ENCODE peak calls at places on chromosomes 5 and 9, in nine cellular contexts. H, C, T, D, S, R, E, A and B are unnamed samples.

GRCh38 chr5:63164838-63165237 is 586.2 kb downstream of the LRRC70 start:
- DNase-seq in H (no peak), C (no peak), T (no peak), D (no peak), S (no peak), R (no peak), E (no peak), A (no peak), B (no peak)

GRCh38 chr9:35112257-35113020 is 3.2 kb downstream of the ATOSB start:
- DNase-seq in H (no peak), C (no peak), T (peak; percentile 62), D (no peak), S (peak; percentile 64), R (peak; percentile 79), E (no peak), A (peak; percentile 68), B (no peak)

GRCh38 chr5:67238191-67238590 is 41.6 kb upstream of the CD180 start:
- DNase-seq in H (no peak), C (no peak), T (no peak), D (no peak), S (peak; percentile 35), R (peak; percentile 85), E (peak; percentile 30), A (no peak), B (no peak)

GRCh38 chr9:14909631-14910177 is 524 bp downstream of the FREM1 start:
- DNase-seq in H (no peak), C (no peak), T (no peak), D (no peak), S (no peak), R (no peak), E (no peak), A (peak; percentile 5), B (no peak)

GRCh38 chr9:119934497-119934896 is 565.3 kb upstream of the BRINP1 start:
- DNase-seq in H (no peak), C (no peak), T (no peak), D (no peak), S (no peak), R (no peak), E (no peak), A (no peak), B (no peak)

GRCh38 chr5:133222979-133223378 is 171.2 kb downstream of the HSPA4 start:
- DNase-seq in H (no peak), C (no peak), T (no peak), D (no peak), S (no peak), R (no peak), E (no peak), A (no peak), B (no peak)

GRCh38 chr5:133744030-133744645 is 131.8 kb upstream of the FSTL4 start:
- DNase-seq in H (no peak), C (no peak), T (no peak), D (no peak), S (no peak), R (no peak), E (no peak), A (no peak), B (no peak)

GRCh38 chr5:160959804-160960203 is 107.8 kb upstream of the ATP10B start:
- DNase-seq in H (no peak), C (peak; percentile 17), T (no peak), D (no peak), S (no peak), R (no peak), E (no peak), A (no peak), B (no peak)

GRCh38 chr5:35306716-35307365 is 76.6 kb upstream of the PRLR start:
- DNase-seq in H (no peak), C (no peak), T (no peak), D (no peak), S (no peak), R (no peak), E (no peak), A (no peak), B (no peak)

GRCh38 chr5:135210286-135211055 is 176.4 kb upstream of the PITX1 start:
- DNase-seq in H (no peak), C (no peak), T (no peak), D (no peak), S (no peak), R (peak; percentile 76), E (no peak), A (no peak), B (no peak)

GRCh38 chr9:4421847-4422246 is 68.4 kb upstream of the SLC1A1 start:
- DNase-seq in H (no peak), C (no peak), T (no peak), D (no peak), S (no peak), R (no peak), E (no peak), A (no peak), B (no peak)

GRCh38 chr9:73239868-73240267 is 88.2 kb downstream of the ANXA1 start:
- DNase-seq in H (no peak), C (no peak), T (peak; percentile 21), D (no peak), S (no peak), R (peak; percentile 16), E (no peak), A (no peak), B (no peak)

GRCh38 chr9:22039258-22039657 is 30.2 kb upstream of the CDKN2B start:
- DNase-seq in H (no peak), C (no peak), T (peak; percentile 47), D (no peak), S (no peak), R (no peak), E (no peak), A (peak; percentile 27), B (no peak)

GRCh38 chr9:107213080-107213479 is 70.0 kb upstream of the RAD23B start:
- DNase-seq in H (peak; percentile 8), C (no peak), T (peak; percentile 18), D (no peak), S (no peak), R (peak; percentile 2), E (no peak), A (no peak), B (no peak)

GRCh38 chr9:121508415-121508814 is 8.8 kb upstream of the GGTA1 start:
- DNase-seq in H (peak; percentile 40), C (no peak), T (no peak), D (no peak), S (no peak), R (no peak), E (no peak), A (no peak), B (no peak)

GRCh38 chr5:91494447-91495001 is 111.4 kb upstream of the ARRDC3 start:
- DNase-seq in H (no peak), C (no peak), T (no peak), D (no peak), S (no peak), R (no peak), E (no peak), A (no peak), B (no peak)

GRCh38 chr9:129235931-129236331 is 57.9 kb upstream of the IER5L start:
- DNase-seq in H (peak; percentile 22), C (no peak), T (no peak), D (peak; percentile 55), S (no peak), R (no peak), E (no peak), A (no peak), B (peak; percentile 60)

GRCh38 chr9:20989923-20990341 is 41.5 kb downstream of the HACD4 start:
- DNase-seq in H (no peak), C (no peak), T (no peak), D (no peak), S (no peak), R (no peak), E (no peak), A (no peak), B (no peak)

GRCh38 chr9:3059781-3060468 is 216.0 kb upstream of the PUM3 start:
- DNase-seq in H (no peak), C (no peak), T (peak; percentile 59), D (no peak), S (no peak), R (no peak), E (peak; percentile 10), A (no peak), B (no peak)

GRCh38 chr9:89919171-89919681 is 314.4 kb downstream of the GADD45G start:
- DNase-seq in H (no peak), C (peak; percentile 2), T (no peak), D (peak; percentile 10), S (no peak), R (no peak), E (no peak), A (no peak), B (no peak)

GRCh38 chr9:135480071-135480941 is 724 bp downstream of the PPP1R26 start:
- DNase-seq in H (peak; percentile 45), C (no peak), T (peak; percentile 43), D (no peak), S (no peak), R (no peak), E (peak; percentile 32), A (peak; percentile 30), B (no peak)

GRCh38 chr9:130689937-130690700 is 3.5 kb upstream of the EXOSC2 start:
- DNase-seq in H (peak; percentile 83), C (peak; percentile 80), T (peak; percentile 98), D (no peak), S (peak; percentile 89), R (peak; percentile 94), E (peak; percentile 65), A (peak; percentile 97), B (no peak)

GRCh38 chr5:75342836-75343235 is 5.8 kb downstream of the HMGCR start:
- DNase-seq in H (no peak), C (no peak), T (no peak), D (no peak), S (no peak), R (no peak), E (no peak), A (no peak), B (no peak)

GRCh38 chr9:38213591-38213990 is 144.6 kb upstream of the SHB start:
- DNase-seq in H (no peak), C (no peak), T (no peak), D (no peak), S (no peak), R (no peak), E (no peak), A (no peak), B (no peak)

GRCh38 chr9:91089405-91090131 is 272.1 kb downstream of the AUH start:
- DNase-seq in H (peak; percentile 21), C (peak; percentile 27), T (peak; percentile 81), D (no peak), S (no peak), R (peak; percentile 68), E (peak; percentile 42), A (peak; percentile 68), B (no peak)

GRCh38 chr5:1288439-1289335 is 6.2 kb downstream of the TERT start:
- DNase-seq in H (no peak), C (no peak), T (no peak), D (no peak), S (no peak), R (no peak), E (no peak), A (no peak), B (no peak)

GRCh38 chr5:143016777-143017374 is 246.7 kb downstream of the ARHGAP26 start:
- DNase-seq in H (peak; percentile 25), C (no peak), T (peak; percentile 88), D (peak; percentile 29), S (no peak), R (peak; percentile 57), E (peak; percentile 50), A (peak; percentile 15), B (peak; percentile 10)

GRCh38 chr9:91852801-91853347 is 97.2 kb downstream of the ROR2 start:
- DNase-seq in H (no peak), C (no peak), T (no peak), D (no peak), S (no peak), R (no peak), E (no peak), A (no peak), B (no peak)

GRCh38 chr5:22541037-22541436 is 312.1 kb downstream of the CDH12 start:
- DNase-seq in H (no peak), C (no peak), T (no peak), D (no peak), S (no peak), R (no peak), E (no peak), A (no peak), B (no peak)

GRCh38 chr5:163661358-163661757 is 155.9 kb downstream of the MAT2B start:
- DNase-seq in H (no peak), C (no peak), T (peak; percentile 69), D (no peak), S (no peak), R (no peak), E (no peak), A (no peak), B (no peak)

GRCh38 chr9:74771262-74771585 is 116.5 kb downstream of the TRPM6 start:
- DNase-seq in H (no peak), C (no peak), T (no peak), D (no peak), S (no peak), R (no peak), E (no peak), A (no peak), B (no peak)